ENCODE peak calls at places on chromosome 1, in ten cellular contexts. One of them, this sample, is unnamed.

GRCh38 chr1:182054698-182055326 is 6.7 kb downstream of the ZNF648 start:
- DNase-seq in OCI-M1: peak; percentile 79
- DNase-seq in hypothalamus: no peak
- DNase-seq in activated CD4-positive, alpha-beta T cell treated with anti-CD3 and anti-CD28 coated beads, Interleukin-2, amount 10 ng/mL, durations not matched to agents 7 days and 5 days: peak; percentile 80
- DNase-seq in CD4-positive, alpha-beta memory T cell: peak; percentile 43
- DNase-seq in NCI-H1048: peak; percentile 67
- DNase-seq in iris pigment epithelial cell: peak; percentile 10
- DNase-seq in Caco-2: no peak
- DNase-seq in activated CD4-positive, CD25-positive, alpha-beta regulatory T cell treated with anti-CD3 and anti-CD28 coated beads, Interleukin-2, amount 50 U/mL, for 72 hours: peak; percentile 41
- DNase-seq in stimulated activated naive CD4-positive, alpha-beta T cell: peak; percentile 11
- DNase-seq in this sample: peak; percentile 57

GRCh38 chr1:2029561-2029960 is 10.4 kb downstream of the GABRD start:
- DNase-seq in OCI-M1: no peak
- DNase-seq in hypothalamus: no peak
- DNase-seq in activated CD4-positive, alpha-beta T cell treated with anti-CD3 and anti-CD28 coated beads, Interleukin-2, amount 10 ng/mL, durations not matched to agents 7 days and 5 days: no peak
- DNase-seq in CD4-positive, alpha-beta memory T cell: no peak
- DNase-seq in NCI-H1048: no peak
- DNase-seq in iris pigment epithelial cell: no peak
- DNase-seq in Caco-2: no peak
- DNase-seq in activated CD4-positive, CD25-positive, alpha-beta regulatory T cell treated with anti-CD3 and anti-CD28 coated beads, Interleukin-2, amount 50 U/mL, for 72 hours: no peak
- DNase-seq in stimulated activated naive CD4-positive, alpha-beta T cell: no peak
- DNase-seq in this sample: no peak

GRCh38 chr1:7783178-7783711 is 846 bp upstream of the PER3 start:
- DNase-seq in OCI-M1: peak; percentile 53
- DNase-seq in hypothalamus: peak; percentile 83
- DNase-seq in activated CD4-positive, alpha-beta T cell treated with anti-CD3 and anti-CD28 coated beads, Interleukin-2, amount 10 ng/mL, durations not matched to agents 7 days and 5 days: no peak
- DNase-seq in CD4-positive, alpha-beta memory T cell: no peak
- DNase-seq in NCI-H1048: no peak
- DNase-seq in iris pigment epithelial cell: peak; percentile 16
- DNase-seq in Caco-2: peak; percentile 87
- DNase-seq in activated CD4-positive, CD25-positive, alpha-beta regulatory T cell treated with anti-CD3 and anti-CD28 coated beads, Interleukin-2, amount 50 U/mL, for 72 hours: no peak
- DNase-seq in stimulated activated naive CD4-positive, alpha-beta T cell: no peak
- DNase-seq in this sample: peak; percentile 25

GRCh38 chr1:180567664-180568063 is 8.9 kb downstream of the OVAAL start:
- DNase-seq in OCI-M1: no peak
- DNase-seq in hypothalamus: no peak
- DNase-seq in activated CD4-positive, alpha-beta T cell treated with anti-CD3 and anti-CD28 coated beads, Interleukin-2, amount 10 ng/mL, durations not matched to agents 7 days and 5 days: no peak
- DNase-seq in CD4-positive, alpha-beta memory T cell: no peak
- DNase-seq in NCI-H1048: no peak
- DNase-seq in iris pigment epithelial cell: no peak
- DNase-seq in Caco-2: no peak
- DNase-seq in activated CD4-positive, CD25-positive, alpha-beta regulatory T cell treated with anti-CD3 and anti-CD28 coated beads, Interleukin-2, amount 50 U/mL, for 72 hours: no peak
- DNase-seq in stimulated activated naive CD4-positive, alpha-beta T cell: no peak
- DNase-seq in this sample: no peak

GRCh38 chr1:154191990-154192450 is at the start of gene TPM3:
- DNase-seq in OCI-M1: peak; percentile 50
- DNase-seq in hypothalamus: no peak
- DNase-seq in activated CD4-positive, alpha-beta T cell treated with anti-CD3 and anti-CD28 coated beads, Interleukin-2, amount 10 ng/mL, durations not matched to agents 7 days and 5 days: no peak
- DNase-seq in CD4-positive, alpha-beta memory T cell: no peak
- DNase-seq in NCI-H1048: no peak
- DNase-seq in iris pigment epithelial cell: no peak
- DNase-seq in Caco-2: no peak
- DNase-seq in activated CD4-positive, CD25-positive, alpha-beta regulatory T cell treated with anti-CD3 and anti-CD28 coated beads, Interleukin-2, amount 50 U/mL, for 72 hours: no peak
- DNase-seq in stimulated activated naive CD4-positive, alpha-beta T cell: no peak
- DNase-seq in this sample: no peak

GRCh38 chr1:160070243-160071163 is 543 bp upstream of the KCNJ10 start:
- DNase-seq in OCI-M1: peak; percentile 57
- DNase-seq in hypothalamus: peak; percentile 95
- DNase-seq in activated CD4-positive, alpha-beta T cell treated with anti-CD3 and anti-CD28 coated beads, Interleukin-2, amount 10 ng/mL, durations not matched to agents 7 days and 5 days: peak; percentile 61
- DNase-seq in CD4-positive, alpha-beta memory T cell: peak; percentile 48
- DNase-seq in NCI-H1048: peak; percentile 62
- DNase-seq in iris pigment epithelial cell: peak; percentile 58
- DNase-seq in Caco-2: peak; percentile 82
- DNase-seq in activated CD4-positive, CD25-positive, alpha-beta regulatory T cell treated with anti-CD3 and anti-CD28 coated beads, Interleukin-2, amount 50 U/mL, for 72 hours: no peak
- DNase-seq in stimulated activated naive CD4-positive, alpha-beta T cell: peak; percentile 78
- DNase-seq in this sample: peak; percentile 50

GRCh38 chr1:54835970-54836369 is 34.8 kb upstream of the TTC22 start:
- DNase-seq in OCI-M1: no peak
- DNase-seq in hypothalamus: no peak
- DNase-seq in activated CD4-positive, alpha-beta T cell treated with anti-CD3 and anti-CD28 coated beads, Interleukin-2, amount 10 ng/mL, durations not matched to agents 7 days and 5 days: no peak
- DNase-seq in CD4-positive, alpha-beta memory T cell: no peak
- DNase-seq in NCI-H1048: no peak
- DNase-seq in iris pigment epithelial cell: no peak
- DNase-seq in Caco-2: no peak
- DNase-seq in activated CD4-positive, CD25-positive, alpha-beta regulatory T cell treated with anti-CD3 and anti-CD28 coated beads, Interleukin-2, amount 50 U/mL, for 72 hours: no peak
- DNase-seq in stimulated activated naive CD4-positive, alpha-beta T cell: no peak
- DNase-seq in this sample: no peak

GRCh38 chr1:100866041-100866900 is 28.4 kb downstream of the EXTL2 start:
- DNase-seq in OCI-M1: peak; percentile 73
- DNase-seq in hypothalamus: no peak
- DNase-seq in activated CD4-positive, alpha-beta T cell treated with anti-CD3 and anti-CD28 coated beads, Interleukin-2, amount 10 ng/mL, durations not matched to agents 7 days and 5 days: peak; percentile 13
- DNase-seq in CD4-positive, alpha-beta memory T cell: peak; percentile 24
- DNase-seq in NCI-H1048: peak; percentile 7
- DNase-seq in iris pigment epithelial cell: peak; percentile 72
- DNase-seq in Caco-2: no peak
- DNase-seq in activated CD4-positive, CD25-positive, alpha-beta regulatory T cell treated with anti-CD3 and anti-CD28 coated beads, Interleukin-2, amount 50 U/mL, for 72 hours: no peak
- DNase-seq in stimulated activated naive CD4-positive, alpha-beta T cell: no peak
- DNase-seq in this sample: peak; percentile 48

GRCh38 chr1:20903452-20903851 is 116.3 kb upstream of the HP1BP3 start:
- DNase-seq in OCI-M1: no peak
- DNase-seq in hypothalamus: no peak
- DNase-seq in activated CD4-positive, alpha-beta T cell treated with anti-CD3 and anti-CD28 coated beads, Interleukin-2, amount 10 ng/mL, durations not matched to agents 7 days and 5 days: no peak
- DNase-seq in CD4-positive, alpha-beta memory T cell: no peak
- DNase-seq in NCI-H1048: no peak
- DNase-seq in iris pigment epithelial cell: peak; percentile 29
- DNase-seq in Caco-2: no peak
- DNase-seq in activated CD4-positive, CD25-positive, alpha-beta regulatory T cell treated with anti-CD3 and anti-CD28 coated beads, Interleukin-2, amount 50 U/mL, for 72 hours: no peak
- DNase-seq in stimulated activated naive CD4-positive, alpha-beta T cell: no peak
- DNase-seq in this sample: peak; percentile 11

GRCh38 chr1:66395202-66396061 is 138.5 kb upstream of the SGIP1 start:
- DNase-seq in OCI-M1: no peak
- DNase-seq in hypothalamus: no peak
- DNase-seq in activated CD4-positive, alpha-beta T cell treated with anti-CD3 and anti-CD28 coated beads, Interleukin-2, amount 10 ng/mL, durations not matched to agents 7 days and 5 days: no peak
- DNase-seq in CD4-positive, alpha-beta memory T cell: no peak
- DNase-seq in NCI-H1048: no peak
- DNase-seq in iris pigment epithelial cell: peak; percentile 43
- DNase-seq in Caco-2: no peak
- DNase-seq in activated CD4-positive, CD25-positive, alpha-beta regulatory T cell treated with anti-CD3 and anti-CD28 coated beads, Interleukin-2, amount 50 U/mL, for 72 hours: no peak
- DNase-seq in stimulated activated naive CD4-positive, alpha-beta T cell: no peak
- DNase-seq in this sample: no peak